ENCODE peak calls at places on chromosomes 11 and 22, in four cellular contexts. K is breast epithelium, Q is heart right ventricle, Y is esophagus muscularis mucosa. N is an unnamed sample.

GRCh38 chr22:25960375-25960774 is 208.9 kb upstream of the SEZ6L start:
- DNase-seq in K (no peak), Y (no peak), Q (no peak), N (no peak)

GRCh38 chr11:105763594-105763993 is 153.7 kb downstream of the GRIA4 start:
- DNase-seq in Q (no peak), K (no peak), Y (no peak), N (no peak)

GRCh38 chr11:35182317-35182939 is 43.5 kb downstream of the CD44 start:
- DNase-seq in Y (no peak), K (no peak), Q (no peak), N (no peak)

GRCh38 chr11:45182902-45183301 is 36.5 kb downstream of the PRDM11 start:
- DNase-seq in Q (no peak), Y (no peak), K (no peak), N (peak; percentile 72)

GRCh38 chr11:31804439-31805036 is 6.6 kb downstream of the PAX6 start:
- DNase-seq in K (no peak), Q (no peak), Y (peak; percentile 79), N (no peak)

GRCh38 chr11:111729441-111729840 is 36.7 kb downstream of the PPP2R1B start:
- DNase-seq in Q (no peak), K (no peak), Y (no peak), N (peak; percentile 44)

GRCh38 chr22:32765117-32765618 is 36.3 kb upstream of the TIMP3 start:
- DNase-seq in K (no peak), Q (no peak), Y (no peak), N (peak; percentile 8)

GRCh38 chr11:2187267-2187707 is 15.7 kb upstream of the TH start:
- DNase-seq in Y (no peak), Q (no peak), K (no peak), N (no peak)

GRCh38 chr11:103659138-103659734 is 377.2 kb upstream of the DDI1 start:
- DNase-seq in K (no peak), Q (no peak), Y (no peak), N (peak; percentile 61)

GRCh38 chr22:49242480-49242879 is 585.2 kb downstream of the BRD1 start:
- DNase-seq in Q (no peak), K (no peak), Y (peak; percentile 60), N (no peak)

GRCh38 chr11:29641201-29641600 is 375.6 kb downstream of the KCNA4 start:
- DNase-seq in K (no peak), Y (no peak), Q (no peak), N (no peak)

GRCh38 chr11:107583629-107584195 is 7.2 kb upstream of the ELMOD1 start:
- DNase-seq in Q (no peak), K (no peak), Y (no peak), N (no peak)

GRCh38 chr22:35959121-35959800 is 69.4 kb downstream of the RBFOX2 start:
- DNase-seq in Y (no peak), K (no peak), Q (no peak), N (no peak)

GRCh38 chr22:41782316-41782715 is 18.2 kb upstream of the CCDC134 start:
- DNase-seq in K (no peak), Y (no peak), Q (no peak), N (no peak)

GRCh38 chr11:95524328-95525036 is 265.1 kb downstream of the FAM76B start:
- DNase-seq in K (no peak), Y (peak; percentile 53), Q (no peak), N (no peak)

GRCh38 chr11:123519055-123519796 is 89.2 kb downstream of the GRAMD1B start:
- DNase-seq in K (no peak), Q (no peak), Y (no peak), N (no peak)

GRCh38 chr22:17569971-17570511 is 6.7 kb downstream of the SLC25A18 start:
- DNase-seq in K (peak; percentile 37), Q (no peak), Y (no peak), N (peak; percentile 46)

GRCh38 chr11:10906521-10906920 is 48.7 kb upstream of the ZBED5 start:
- DNase-seq in Q (no peak), K (no peak), Y (no peak), N (peak; percentile 58)

GRCh38 chr11:2927851-2928604 is 1.2 kb downstream of the PHLDA2 start:
- DNase-seq in Q (no peak), K (no peak), Y (no peak), N (peak; percentile 52)

GRCh38 chr11:28621648-28622215 is 513.5 kb downstream of the METTL15 start:
- DNase-seq in Q (peak; percentile 8), Y (no peak), K (no peak), N (peak; percentile 85)

GRCh38 chr22:40147388-40148176 is 30.1 kb upstream of the TNRC6B start:
- DNase-seq in Y (peak; percentile 17), K (no peak), Q (no peak), N (no peak)

GRCh38 chr11:75508051-75508561 is 17.6 kb downstream of the GDPD5 start:
- DNase-seq in K (no peak), Y (no peak), Q (no peak), N (no peak)